ENCODE peak calls at places on chromosomes 16 and 17, in ten cellular contexts. Q, X, T, W, I, U, M, K, S and E are unnamed samples.
A peak's percentile ranks its signal among the peaks of the same experiment; 100 is the strongest.

GRCh38 chr16:4820652-4821051 is 18.2 kb upstream of the ROGDI start:
- DNase-seq in Q (no peak), X (no peak), T (no peak), W (no peak), I (no peak), U (no peak), M (no peak), K (no peak), S (no peak), E (no peak)

GRCh38 chr16:11200523-11201063 is 55.4 kb downstream of the SOCS1 start:
- DNase-seq in Q (no peak), X (no peak), T (no peak), W (no peak), I (peak; percentile 23), U (no peak), M (no peak), K (no peak), S (no peak), E (no peak)

GRCh38 chr17:66764559-66764958 is 70.4 kb upstream of the CACNG5 start:
- DNase-seq in Q (no peak), X (no peak), T (no peak), W (no peak), I (no peak), U (no peak), M (no peak), K (no peak), S (no peak), E (no peak)

GRCh38 chr17:34382586-34383224 is 19.7 kb upstream of the CCL1 start:
- DNase-seq in Q (no peak), X (no peak), T (no peak), W (peak; percentile 42), I (no peak), U (no peak), M (no peak), K (no peak), S (no peak), E (no peak)

GRCh38 chr17:219696-220095 is 38.2 kb upstream of the DOC2B start:
- DNase-seq in Q (no peak), X (no peak), T (peak; percentile 22), W (no peak), I (no peak), U (no peak), M (no peak), K (no peak), S (no peak), E (no peak)

GRCh38 chr17:801660-802059 is 19.5 kb downstream of the MRM3 start:
- DNase-seq in Q (no peak), X (no peak), T (no peak), W (no peak), I (peak; percentile 62), U (peak; percentile 19), M (no peak), K (no peak), S (no peak), E (no peak)

GRCh38 chr16:22844426-22844825 is 30.5 kb downstream of the HS3ST2 start:
- DNase-seq in Q (no peak), X (no peak), T (no peak), W (no peak), I (no peak), U (no peak), M (no peak), K (no peak), S (no peak), E (no peak)

GRCh38 chr16:19844945-19845641 is 39.6 kb downstream of the GPRC5B start:
- DNase-seq in Q (no peak), X (no peak), T (no peak), W (peak; percentile 77), I (peak; percentile 87), U (peak; percentile 59), M (peak; percentile 36), K (no peak), S (no peak), E (no peak)

GRCh38 chr16:26530584-26531289 is 536.0 kb upstream of the C16orf82 start:
- DNase-seq in Q (no peak), X (no peak), T (no peak), W (no peak), I (no peak), U (no peak), M (no peak), K (no peak), S (no peak), E (no peak)

GRCh38 chr16:12231666-12232065 is 255.1 kb downstream of the SNX29 start:
- DNase-seq in Q (no peak), X (no peak), T (no peak), W (peak; percentile 28), I (peak; percentile 86), U (peak; percentile 44), M (no peak), K (no peak), S (no peak), E (no peak)

GRCh38 chr16:73204359-73205152 is 156.6 kb upstream of the ZFHX3 start:
- DNase-seq in Q (no peak), X (no peak), T (no peak), W (no peak), I (no peak), U (no peak), M (no peak), K (no peak), S (no peak), E (no peak)

GRCh38 chr17:6710317-6710716 is 2.9 kb downstream of the SLC13A5 start:
- DNase-seq in Q (no peak), X (no peak), T (no peak), W (no peak), I (no peak), U (no peak), M (no peak), K (no peak), S (no peak), E (no peak)

GRCh38 chr16:1723450-1724147 is 17.6 kb downstream of the MAPK8IP3 start:
- DNase-seq in Q (no peak), X (peak; percentile 51), T (no peak), W (peak; percentile 54), I (peak; percentile 19), U (no peak), M (no peak), K (peak; percentile 52), S (no peak), E (no peak)

GRCh38 chr17:30519707-30520106 is 42.5 kb downstream of the GOSR1 start:
- DNase-seq in Q (no peak), X (no peak), T (no peak), W (peak; percentile 94), I (peak; percentile 94), U (peak; percentile 88), M (no peak), K (no peak), S (no peak), E (no peak)

GRCh38 chr17:30334421-30334820 is 564 bp upstream of the TMIGD1 start:
- DNase-seq in Q (no peak), X (no peak), T (no peak), W (no peak), I (no peak), U (no peak), M (no peak), K (no peak), S (no peak), E (no peak)

GRCh38 chr16:24821129-24821528 is 24.6 kb upstream of the SLC5A11 start:
- DNase-seq in Q (no peak), X (no peak), T (no peak), W (no peak), I (no peak), U (no peak), M (no peak), K (no peak), S (no peak), E (no peak)
- TF ChIP-seq CTCF in Q (no peak), X (no peak), T (no peak), W (no peak), I (no peak), U (no peak), M (no peak), K (no peak), S (no peak), E (no peak)

GRCh38 chr17:45135192-45135977 is at the start of gene ACBD4:
- DNase-seq in Q (peak; percentile 98), X (peak; percentile 99), T (peak; percentile 97), W (peak; percentile 99), I (peak; percentile 92), U (peak; percentile 95), M (peak; percentile 97), K (peak; percentile 97), S (peak; percentile 96), E (peak; percentile 94)
- TF ChIP-seq CTCF in Q (peak; percentile 100), X (peak; percentile 100), T (peak; percentile 100), W (no peak), I (peak; percentile 100), U (peak; percentile 100), M (peak; percentile 100), K (peak; percentile 100), S (peak; percentile 100), E (peak; percentile 100)

GRCh38 chr17:38867179-38867994 is 2.5 kb upstream of the LASP1 start:
- DNase-seq in Q (no peak), X (peak; percentile 74), T (no peak), W (peak; percentile 68), I (peak; percentile 61), U (no peak), M (peak; percentile 62), K (peak; percentile 81), S (peak; percentile 41), E (no peak)

GRCh38 chr17:38868095-38868967 is 1.5 kb upstream of the LASP1 start:
- DNase-seq in Q (no peak), X (no peak), T (no peak), W (peak; percentile 71), I (peak; percentile 45), U (no peak), M (no peak), K (peak; percentile 64), S (no peak), E (peak; percentile 55)

GRCh38 chr17:38868968-38869646 is 751 bp upstream of the LASP1 start:
- DNase-seq in Q (peak; percentile 97), X (peak; percentile 97), T (peak; percentile 97), W (peak; percentile 91), I (peak; percentile 83), U (peak; percentile 59), M (peak; percentile 92), K (peak; percentile 96), S (peak; percentile 94), E (peak; percentile 91)

GRCh38 chr17:38861399-38861843 is 7.9 kb upstream of the RPL23 start:
- DNase-seq in Q (no peak), X (no peak), T (no peak), W (no peak), I (no peak), U (no peak), M (no peak), K (no peak), S (no peak), E (no peak)

GRCh38 chr17:38864636-38865398 is 5.0 kb upstream of the LASP1 start:
- DNase-seq in Q (no peak), X (no peak), T (no peak), W (peak; percentile 65), I (peak; percentile 41), U (no peak), M (no peak), K (no peak), S (no peak), E (no peak)
- TF ChIP-seq CTCF in Q (peak; percentile 35), X (peak; percentile 47), T (no peak), W (peak; percentile 60), I (peak; percentile 43), U (peak; percentile 68), M (no peak), K (no peak), S (peak; percentile 28), E (no peak)

DNA sequence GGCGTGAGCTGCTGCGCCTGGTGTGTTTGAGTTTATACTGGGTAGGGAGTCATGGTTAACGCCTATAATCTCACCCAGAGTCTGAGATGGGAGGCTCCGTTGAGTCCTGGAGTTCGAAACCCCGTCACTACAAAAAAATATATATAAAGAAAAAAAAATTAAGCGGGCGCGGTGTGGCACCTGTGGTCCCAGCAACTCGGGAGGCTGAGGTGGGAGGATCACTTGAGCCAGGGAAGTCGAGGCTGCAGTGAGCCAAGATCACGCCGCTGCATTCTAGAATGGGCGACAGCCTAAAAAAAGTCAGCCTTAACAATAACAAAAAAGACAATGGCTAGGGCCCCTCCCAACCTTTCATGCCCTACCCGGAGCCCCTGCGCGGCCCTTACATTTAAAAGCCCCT is 17.2 kb upstream of the PRR14 start:
- DNase-seq in Q (no peak), X (no peak), T (no peak), W (no peak), I (no peak), U (no peak), M (no peak), K (no peak), S (no peak), E (no peak)
- TF ChIP-seq CTCF in Q (no peak), X (no peak), T (no peak), W (no peak), I (no peak), U (no peak), M (no peak), K (no peak), S (no peak), E (no peak)